ENCODE peak calls at places on chromosomes 5 and 9, in eight cellular contexts. H is stimulated activated CD8-positive, alpha-beta memory T cell treated with anti-CD3 and anti-CD28 coated beads, Interleukin-7, amount 100 ng/mL, for 4 hours; J is stimulated activated CD4-positive, alpha-beta T cell treated with anti-CD3 and anti-CD28 coated beads, Interleukin-4, amount 100 ng/mL, for 24 hours; C is dorsolateral prefrontal cortex; U is endodermal cell; E is kidney epithelial cell; Q is activated T-helper 1 cell treated with anti-CD3 and anti-CD28 coated beads, Interleukin-12 subunit alpha, Interleukin-12 subunit beta, Interleukin-2, Interleukin-4 antibody, amounts not matched to agents 30 ng/mL and 10 ng/mL and 1 ng/mL, durations not matched to agents 14 hours and 24 hours and 36 hours; X is left colon. W is an unnamed sample.

GRCh38 chr9:102514541-102514940 is 480.6 kb upstream of the CYLC2 start:
- DNase-seq in H (no peak), J (no peak), C (no peak), U (no peak), E (no peak), Q (no peak), X (no peak), W (no peak)

GRCh38 chr9:75814667-75815066 is 75.8 kb upstream of the PCSK5 start:
- DNase-seq in H (no peak), J (no peak), C (no peak), U (no peak), E (no peak), Q (no peak), X (no peak), W (no peak)

GRCh38 chr5:181167814-181168488 is 20.6 kb downstream of the OR2V2 start:
- DNase-seq in H (no peak), J (peak), C (no peak), U (peak), E (no peak), Q (no peak), X (no peak), W (no peak)

GRCh38 chr5:147835386-147835798 is 3.9 kb upstream of the SPINK1 start:
- DNase-seq in H (no peak), J (no peak), C (no peak), U (no peak), E (no peak), Q (no peak), X (no peak), W (no peak)

GRCh38 chr5:68845121-68845520 is 248.7 kb upstream of the SLC30A5 start:
- DNase-seq in H (no peak), J (no peak), C (no peak), U (no peak), E (no peak), Q (no peak), X (no peak), W (no peak)

GRCh38 chr9:124011460-124012301 is at the start of gene LHX2:
- DNase-seq in H (no peak), J (peak), C (peak), U (peak), E (no peak), Q (no peak), X (peak), W (peak)

GRCh38 chr5:169706758-169707450 is 69.8 kb downstream of the DOCK2 start:
- DNase-seq in H (no peak), J (no peak), C (no peak), U (no peak), E (peak), Q (no peak), X (no peak), W (no peak)

GRCh38 chr5:113495402-113495801 is 7.1 kb upstream of the MCC start:
- DNase-seq in H (no peak), J (no peak), C (no peak), U (no peak), E (no peak), Q (no peak), X (no peak), W (no peak)

GRCh38 chr5:52015760-52016159 is 632.5 kb downstream of the ISL1 start:
- DNase-seq in H (no peak), J (no peak), C (no peak), U (no peak), E (no peak), Q (no peak), X (no peak), W (no peak)

GRCh38 chr5:62886603-62887315 is 308.1 kb downstream of the LRRC70 start:
- DNase-seq in H (no peak), J (no peak), C (no peak), U (no peak), E (peak), Q (no peak), X (no peak), W (no peak)

GRCh38 chr9:128912270-128912853 is 8.4 kb upstream of the PHYHD1 start:
- DNase-seq in H (no peak), J (peak), C (no peak), U (peak), E (peak), Q (no peak), X (no peak), W (no peak)

GRCh38 chr9:28925184-28925583 is 1351.9 kb upstream of the C9orf72 start:
- DNase-seq in H (no peak), J (no peak), C (no peak), U (no peak), E (no peak), Q (no peak), X (no peak), W (no peak)

GRCh38 chr9:36956908-36957307 is 77.2 kb downstream of the PAX5 start:
- DNase-seq in H (no peak), J (no peak), C (no peak), U (peak), E (no peak), Q (no peak), X (no peak), W (no peak)

GRCh38 chr9:35553670-35554543 is 51.2 kb upstream of the TESK1 start:
- DNase-seq in H (no peak), J (peak), C (peak), U (peak), E (no peak), Q (peak), X (peak), W (peak)

GRCh38 chr9:122226758-122227575 is 1.8 kb downstream of the LHX6 start:
- DNase-seq in H (no peak), J (no peak), C (no peak), U (peak), E (no peak), Q (no peak), X (no peak), W (peak)

GRCh38 chr5:127136908-127137307 is 63.6 kb upstream of the C5orf63 start:
- DNase-seq in H (no peak), J (no peak), C (no peak), U (no peak), E (no peak), Q (no peak), X (no peak), W (no peak)

GRCh38 chr5:43497311-43498104 is 13.8 kb upstream of the TMEM267 start:
- DNase-seq in H (no peak), J (no peak), C (no peak), U (no peak), E (no peak), Q (no peak), X (peak), W (no peak)

GRCh38 chr5:144467795-144468194 is 297.1 kb downstream of the KCTD16 start:
- DNase-seq in H (no peak), J (no peak), C (no peak), U (peak), E (peak), Q (no peak), X (no peak), W (no peak)

GRCh38 chr5:32780508-32780919 is 69.4 kb downstream of the NPR3 start:
- DNase-seq in H (no peak), J (no peak), C (no peak), U (no peak), E (no peak), Q (no peak), X (no peak), W (no peak)

GRCh38 chr9:130138791-130139190 is 33.4 kb upstream of the NCS1 start:
- DNase-seq in H (no peak), J (no peak), C (peak), U (peak), E (no peak), Q (no peak), X (peak), W (peak)

GRCh38 chr5:113367586-113367985 is 67.2 kb downstream of the TSSK1B start:
- DNase-seq in H (no peak), J (no peak), C (no peak), U (peak), E (no peak), Q (no peak), X (no peak), W (no peak)

GRCh38 chr5:14123551-14123950 is 19.6 kb upstream of the TRIO start:
- DNase-seq in H (no peak), J (no peak), C (no peak), U (no peak), E (no peak), Q (no peak), X (no peak), W (no peak)